ENCODE peak calls at places on chromosome 5, in six cellular contexts. X, C, T, W, J and G are unnamed samples. For H3K4me1, the result is how much of the 10 kb centered on the place peaks cover.

GRCh38 chr5:79992891-79993290 is 1.8 kb upstream of the MTX3 start:
- DNase-seq in C (no peak), X (no peak), T (no peak), W (no peak), J (no peak), G (no peak)

GRCh38 chr5:169838688-169839087 is 141.6 kb downstream of the INSYN2B start:
- DNase-seq in X (no peak), J (no peak), W (no peak), T (no peak), C (no peak), G (no peak)

GRCh38 chr5:177470759-177471536 is 2.5 kb downstream of the DBN1 start:
- DNase-seq in C (no peak), W (peak), T (no peak), J (no peak), X (no peak), G (no peak)

GRCh38 chr5:103667068-103667467 is 104.5 kb upstream of the NUDT12 start:
- DNase-seq in T (no peak), C (no peak), X (no peak), W (no peak), J (no peak), G (no peak)

GRCh38 chr5:88144219-88145040 is 124.2 kb downstream of the TMEM161B start:
- DNase-seq in X (no peak), J (no peak), C (no peak), W (peak), T (no peak), G (no peak)

GRCh38 chr5:147568710-147569109 is 58.8 kb upstream of the DPYSL3 start:
- DNase-seq in T (no peak), J (no peak), W (peak), X (no peak), C (no peak), G (no peak)

GRCh38 chr5:40089269-40089668 is 590.4 kb upstream of the PTGER4 start:
- DNase-seq in J (no peak), W (no peak), T (no peak), X (no peak), C (no peak), G (no peak)

GRCh38 chr5:139147743-139148079 is 50.5 kb downstream of the SIL1 start:
- DNase-seq in T (no peak), W (no peak), J (no peak), X (no peak), C (no peak), G (no peak)

GRCh38 chr5:128174951-128175350 is 91.4 kb downstream of the SLC12A2 start:
- DNase-seq in W (no peak), J (no peak), T (no peak), C (no peak), X (no peak), G (no peak)

GRCh38 chr5:2563046-2563445 is 188.4 kb downstream of the IRX2 start:
- DNase-seq in W (peak), J (no peak), X (no peak), T (no peak), C (no peak), G (no peak)

GRCh38 chr5:89282832-89283510 is 400.0 kb upstream of the MEF2C start:
- DNase-seq in J (no peak), W (no peak), X (no peak), C (no peak), T (no peak), G (no peak)

GRCh38 chr5:113489299-113489698 is 1.0 kb upstream of the MCC start:
- DNase-seq in T (no peak), X (no peak), W (no peak), J (peak), C (no peak), G (no peak)

DNA sequence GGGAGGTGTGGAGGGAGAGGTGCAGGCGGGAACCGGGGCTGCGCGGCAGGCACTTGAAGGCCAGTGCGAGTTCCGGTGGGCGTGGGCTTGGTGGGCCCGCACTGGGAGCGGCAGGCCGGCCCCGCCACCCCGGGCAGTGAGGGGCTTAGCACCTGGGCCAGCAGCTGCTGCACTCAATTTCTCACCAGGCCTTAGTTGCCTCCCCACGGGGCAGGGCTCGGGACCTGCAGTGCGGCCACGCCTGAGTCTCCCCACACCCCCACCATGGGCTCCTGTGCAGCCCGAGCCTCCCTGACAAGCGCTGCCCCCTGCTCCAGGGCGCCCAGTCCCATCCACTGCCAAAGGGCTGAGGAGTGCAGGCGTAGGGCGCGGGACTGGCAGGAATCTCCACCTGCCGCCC is 284.5 kb downstream of the DEPDC1B start:
- DNase-seq in W (no peak), J (no peak), X (no peak), T (no peak), C (no peak), G (no peak)
- H3K4me3 ChIP-seq in W (no peak), J (no peak), X (no peak), T (no peak), C (no peak), G (no peak)

GRCh38 chr5:77232959-77233358 is 22.5 kb downstream of the PDE8B start:
- DNase-seq in W (no peak), X (no peak), J (no peak), T (no peak), C (no peak), G (no peak)

GRCh38 chr5:77230727-77231469 is 20.4 kb downstream of the PDE8B start:
- DNase-seq in T (no peak), C (no peak), J (no peak), W (peak), X (no peak), G (no peak)

GRCh38 chr5:77231470-77232138 is 21.1 kb downstream of the PDE8B start:
- DNase-seq in J (no peak), W (peak), X (no peak), C (no peak), T (no peak), G (no peak)

GRCh38 chr5:77232545-77232944 is 22.1 kb downstream of the PDE8B start:
- DNase-seq in C (no peak), T (no peak), J (no peak), W (no peak), X (no peak), G (no peak)

DNA sequence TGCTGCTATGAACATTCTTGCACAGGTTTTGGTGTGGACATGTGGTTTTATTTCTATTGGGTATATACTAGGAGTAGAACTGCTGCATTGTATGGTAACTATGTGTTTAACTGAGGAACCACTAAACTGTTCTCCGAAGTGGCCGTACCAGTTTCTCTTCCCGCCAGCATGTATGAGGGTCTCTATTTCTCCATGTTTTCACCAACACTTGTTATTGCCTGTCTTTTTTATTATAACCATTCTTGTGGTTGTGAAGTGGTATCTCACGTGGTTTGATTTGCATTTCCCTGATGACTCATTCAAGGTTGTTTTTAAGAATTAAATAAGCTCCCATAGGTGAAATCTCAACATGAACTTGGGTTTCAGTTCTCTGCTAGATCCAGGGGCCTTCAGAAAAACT is 19.4 kb downstream of the PDE8B start:
- DNase-seq in T (no peak), X (no peak), C (no peak), J (no peak), W (no peak), G (no peak)
- H3K4me1 ChIP-seq in T (under half), X (under half), C (under half), J (under half), W (under half), G (under half)

DNA sequence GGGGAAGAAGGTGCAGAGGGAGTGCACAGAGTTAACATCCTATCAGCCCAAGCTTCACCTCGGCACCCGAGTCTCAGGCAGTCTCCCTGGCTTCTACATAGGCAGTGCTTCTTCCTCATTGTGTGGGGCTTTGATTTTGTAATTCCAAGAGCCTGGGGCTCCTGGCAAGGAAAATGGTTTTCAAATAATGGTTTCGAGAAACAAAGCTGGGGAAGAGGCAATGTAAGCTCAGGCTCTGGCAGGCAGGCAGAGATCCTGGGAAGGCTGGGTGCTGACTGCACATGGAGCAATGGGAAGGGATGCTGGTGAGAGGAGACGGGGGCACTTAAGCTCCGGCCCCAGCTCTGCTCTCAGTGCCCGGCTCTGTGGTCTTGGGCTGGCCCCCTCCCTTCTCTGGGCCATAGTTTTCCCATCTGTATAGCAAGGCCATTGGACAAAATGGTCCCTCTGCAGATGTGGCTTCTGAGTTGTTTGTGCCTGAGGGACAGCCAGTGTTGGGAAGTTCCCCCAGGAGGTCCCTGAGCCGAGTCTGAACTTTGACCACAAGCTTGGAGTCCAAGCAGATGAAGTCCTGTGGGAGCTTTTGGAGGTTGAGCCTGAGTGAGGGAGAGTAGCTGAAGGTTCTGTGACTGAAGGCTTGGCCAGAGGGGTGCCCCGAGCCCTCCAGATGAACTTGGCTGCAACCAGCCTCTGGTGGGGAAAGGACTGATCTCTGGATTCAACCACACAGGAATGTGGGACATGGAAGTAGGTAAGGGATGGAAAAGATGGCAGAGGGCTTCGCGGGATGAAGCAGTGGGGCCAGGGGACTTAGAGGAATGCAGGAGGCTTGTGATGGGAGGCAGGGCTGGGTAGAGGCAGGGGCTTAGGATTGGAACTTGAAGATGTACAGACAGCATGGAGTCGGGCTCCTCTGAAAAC is 28.5 kb upstream of the IL17B start:
- DNase-seq in T (no peak), X (no peak), C (no peak), J (no peak), W (no peak), G (no peak)
- H3K4me3 ChIP-seq in T (no peak), X (no peak), C (no peak), J (no peak), W (no peak), G (no peak)

GRCh38 chr5:136190904-136191303 is 2.1 kb downstream of the SMIM32 start:
- DNase-seq in X (no peak), C (no peak), T (no peak), J (no peak), W (peak), G (no peak)

GRCh38 chr5:136191304-136192014 is 1.5 kb downstream of the SMIM32 start:
- DNase-seq in J (peak), X (no peak), W (peak), T (peak), C (no peak), G (no peak)

GRCh38 chr5:136185974-136186373 is 7.0 kb downstream of the SMIM32 start:
- DNase-seq in T (no peak), W (no peak), J (peak), C (no peak), X (no peak), G (no peak)

GRCh38 chr5:136186786-136187185 is 6.2 kb downstream of the SMIM32 start:
- DNase-seq in T (no peak), J (peak), C (no peak), X (no peak), W (no peak), G (no peak)

GRCh38 chr5:136188859-136189258 is 4.1 kb downstream of the SMIM32 start:
- DNase-seq in W (no peak), C (no peak), X (no peak), T (no peak), J (no peak), G (no peak)
- H3K4me1 ChIP-seq in W (under half), C (under half), X (under half), T (under half), J (under half), G (under half)

GRCh38 chr5:179264053-179264540 is 81.2 kb downstream of the ADAMTS2 start:
- DNase-seq in T (no peak), C (no peak), X (no peak), J (no peak), W (peak), G (no peak)

GRCh38 chr5:179266291-179267070 is 78.8 kb downstream of the ADAMTS2 start:
- DNase-seq in J (no peak), W (peak), X (no peak), T (peak), C (no peak), G (no peak)

GRCh38 chr5:179267071-179267670 is 78.1 kb downstream of the ADAMTS2 start:
- DNase-seq in C (no peak), W (peak), T (no peak), X (no peak), J (no peak), G (no peak)

GRCh38 chr5:179264641-179265528 is 80.4 kb downstream of the ADAMTS2 start:
- DNase-seq in X (no peak), C (no peak), J (no peak), T (peak), W (peak), G (peak)

GRCh38 chr5:179265529-179266290 is 79.6 kb downstream of the ADAMTS2 start:
- DNase-seq in C (no peak), T (peak), J (peak), W (peak), X (no peak), G (no peak)
- H3K4me3 ChIP-seq in C (no peak), T (no peak), J (no peak), W (no peak), X (no peak), G (no peak)

DNA sequence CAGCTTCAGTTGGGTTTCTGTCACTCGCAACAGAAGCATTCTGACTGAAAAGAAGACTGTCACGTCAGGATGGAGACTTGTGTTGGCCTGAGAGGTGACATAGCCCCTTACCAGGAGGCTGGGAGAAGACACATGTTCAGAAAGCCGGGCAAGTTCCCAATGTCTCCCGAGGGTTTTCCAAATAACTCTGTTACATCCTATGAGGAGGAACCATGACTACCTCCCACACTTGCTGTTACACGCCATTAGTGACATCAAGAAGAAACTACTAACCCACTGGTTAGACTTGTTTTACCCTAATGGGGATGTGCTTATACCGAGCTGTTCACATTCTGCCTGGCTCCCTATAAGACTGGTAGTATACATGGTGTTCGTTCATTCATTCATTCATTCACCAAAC is 33.3 kb downstream of the SH3PXD2B start:
- DNase-seq in C (no peak), X (no peak), T (no peak), J (no peak), W (no peak), G (no peak)
- H3K4me1 ChIP-seq in C (under half), X (under half), T (under half), J (under half), W (under half), G (under half)